ENCODE peak calls at places on chromosomes 16 and 17, in five cellular contexts. W is hepatic stellate cell, Q is lower leg skin, D is iPS-NIHi11, P is keratinocyte. S is an unnamed sample.

GRCh38 chr17:681738-682137 is 32.9 kb downstream of the VPS53 start:
- DNase-seq in W (peak), Q (no peak), D (no peak), P (no peak), S (no peak)

GRCh38 chr17:81033535-81034167 is 1.3 kb upstream of the BAIAP2 start:
- DNase-seq in W (no peak), Q (no peak), D (no peak), P (no peak), S (no peak)

GRCh38 chr17:77793888-77794235 is 164.6 kb upstream of the TNRC6C start:
- DNase-seq in W (no peak), Q (no peak), D (no peak), P (no peak), S (no peak)

GRCh38 chr17:20171741-20172377 is 162.7 kb downstream of the SPECC1 start:
- DNase-seq in W (no peak), Q (no peak), D (no peak), P (no peak), S (no peak)

GRCh38 chr17:43018008-43018853 is 4.0 kb downstream of the VAT1 start:
- DNase-seq in W (no peak), Q (no peak), D (peak), P (no peak), S (no peak)

GRCh38 chr17:48144976-48145798 is 37.6 kb downstream of the SNX11 start:
- DNase-seq in W (no peak), Q (no peak), D (no peak), P (no peak), S (no peak)

GRCh38 chr17:65104541-65104940 is 32.6 kb upstream of the RGS9 start:
- DNase-seq in W (no peak), Q (no peak), D (no peak), P (no peak), S (no peak)

GRCh38 chr16:85062303-85062702 is 34.7 kb downstream of the KIAA0513 start:
- DNase-seq in W (no peak), Q (no peak), D (no peak), P (no peak), S (no peak)

GRCh38 chr16:78967948-78968347 is 632.6 kb downstream of the MAF start:
- DNase-seq in W (no peak), Q (no peak), D (no peak), P (no peak), S (no peak)

GRCh38 chr17:55177159-55177913 is 87.4 kb upstream of the HLF start:
- DNase-seq in W (no peak), Q (no peak), D (peak), P (no peak), S (no peak)

GRCh38 chr16:23196577-23196976 is 14.0 kb downstream of the SCNN1G start:
- DNase-seq in W (no peak), Q (no peak), D (no peak), P (no peak), S (no peak)

GRCh38 chr17:28940675-28941074 is 10.6 kb downstream of the PHF12 start:
- DNase-seq in W (no peak), Q (no peak), D (no peak), P (no peak), S (no peak)

GRCh38 chr16:273547-274421 is 2.0 kb downstream of the RGS11 start:
- DNase-seq in W (no peak), Q (no peak), D (peak), P (no peak), S (no peak)

GRCh38 chr16:87461466-87461975 is 31.3 kb downstream of the ZCCHC14 start:
- DNase-seq in W (peak), Q (peak), D (peak), P (peak), S (no peak)

GRCh38 chr17:5785867-5786509 is 201.7 kb upstream of the NLRP1 start:
- DNase-seq in W (peak), Q (no peak), D (no peak), P (no peak), S (no peak)

GRCh38 chr16:794091-794842 is 5.8 kb downstream of the CHTF18 start:
- DNase-seq in W (no peak), Q (no peak), D (no peak), P (no peak), S (no peak)

GRCh38 chr17:49201481-49201927 is 8.9 kb downstream of the GNGT2 start:
- DNase-seq in W (no peak), Q (no peak), D (no peak), P (no peak), S (no peak)

GRCh38 chr17:40596261-40596919 is 31.1 kb upstream of the CCR7 start:
- DNase-seq in W (no peak), Q (no peak), D (peak), P (no peak), S (no peak)

GRCh38 chr16:20931066-20931465 is 30.5 kb downstream of the LYRM1 start:
- DNase-seq in W (no peak), Q (no peak), D (no peak), P (no peak), S (no peak)

GRCh38 chr16:88681084-88681680 is 5.1 kb downstream of the SNAI3 start:
- DNase-seq in W (no peak), Q (no peak), D (peak), P (no peak), S (no peak)